ENCODE peak calls at places on chromosome 2, in eight cellular contexts. One of them, this sample, is unnamed.

GRCh38 chr2:23541453-23542334 is 156.7 kb downstream of the KLHL29 start:
- DNase-seq in prostate gland: no peak
- DNase-seq in A549: no peak
- DNase-seq in spleen: no peak
- DNase-seq in cardiac muscle cell: no peak
- DNase-seq in AG10803: peak; percentile 61
- DNase-seq in WERI-Rb-1: peak; percentile 88
- DNase-seq in GM23248: peak; percentile 49
- DNase-seq in this sample: no peak

GRCh38 chr2:67938053-67938452 is 124.8 kb downstream of the C1D start:
- DNase-seq in prostate gland: no peak
- DNase-seq in A549: no peak
- DNase-seq in spleen: no peak
- DNase-seq in cardiac muscle cell: no peak
- DNase-seq in AG10803: peak; percentile 59
- DNase-seq in WERI-Rb-1: no peak
- DNase-seq in GM23248: no peak
- DNase-seq in this sample: no peak

GRCh38 chr2:135473567-135473966 is 57.5 kb downstream of the ZRANB3 start:
- DNase-seq in prostate gland: no peak
- DNase-seq in A549: peak; percentile 3
- DNase-seq in spleen: no peak
- DNase-seq in cardiac muscle cell: peak; percentile 49
- DNase-seq in AG10803: peak; percentile 19
- DNase-seq in WERI-Rb-1: peak; percentile 16
- DNase-seq in GM23248: peak; percentile 34
- DNase-seq in this sample: no peak

GRCh38 chr2:167652401-167652800 is 595.0 kb downstream of the STK39 start:
- DNase-seq in prostate gland: no peak
- DNase-seq in A549: no peak
- DNase-seq in spleen: no peak
- DNase-seq in cardiac muscle cell: no peak
- DNase-seq in AG10803: no peak
- DNase-seq in WERI-Rb-1: no peak
- DNase-seq in GM23248: no peak
- DNase-seq in this sample: no peak

GRCh38 chr2:177231270-177231669 is 18.7 kb downstream of the HNRNPA3 start:
- DNase-seq in prostate gland: no peak
- DNase-seq in A549: no peak
- DNase-seq in spleen: no peak
- DNase-seq in cardiac muscle cell: no peak
- DNase-seq in AG10803: no peak
- DNase-seq in WERI-Rb-1: no peak
- DNase-seq in GM23248: no peak
- DNase-seq in this sample: no peak

GRCh38 chr2:226673314-226673723 is 126.3 kb downstream of the IRS1 start:
- DNase-seq in prostate gland: no peak
- DNase-seq in A549: no peak
- DNase-seq in spleen: no peak
- DNase-seq in cardiac muscle cell: peak; percentile 38
- DNase-seq in AG10803: peak; percentile 81
- DNase-seq in WERI-Rb-1: no peak
- DNase-seq in GM23248: peak; percentile 95
- DNase-seq in this sample: no peak

GRCh38 chr2:119702203-119702917 is 23.4 kb downstream of the TMEM177 start:
- DNase-seq in prostate gland: no peak
- DNase-seq in A549: no peak
- DNase-seq in spleen: no peak
- DNase-seq in cardiac muscle cell: no peak
- DNase-seq in AG10803: no peak
- DNase-seq in WERI-Rb-1: no peak
- DNase-seq in GM23248: no peak
- DNase-seq in this sample: no peak

GRCh38 chr2:17736989-17737388 is 16.6 kb downstream of the SMC6 start:
- DNase-seq in prostate gland: no peak
- DNase-seq in A549: no peak
- DNase-seq in spleen: no peak
- DNase-seq in cardiac muscle cell: no peak
- DNase-seq in AG10803: peak; percentile 86
- DNase-seq in WERI-Rb-1: no peak
- DNase-seq in GM23248: peak; percentile 73
- DNase-seq in this sample: no peak

GRCh38 chr2:41717883-41718282 is 329.9 kb upstream of the PKDCC start:
- DNase-seq in prostate gland: no peak
- DNase-seq in A549: no peak
- DNase-seq in spleen: no peak
- DNase-seq in cardiac muscle cell: no peak
- DNase-seq in AG10803: no peak
- DNase-seq in WERI-Rb-1: no peak
- DNase-seq in GM23248: no peak
- DNase-seq in this sample: no peak

GRCh38 chr2:13015941-13016340 is 299.2 kb downstream of the TRIB2 start:
- DNase-seq in prostate gland: no peak
- DNase-seq in A549: no peak
- DNase-seq in spleen: no peak
- DNase-seq in cardiac muscle cell: no peak
- DNase-seq in AG10803: no peak
- DNase-seq in WERI-Rb-1: no peak
- DNase-seq in GM23248: no peak
- DNase-seq in this sample: no peak

GRCh38 chr2:9508934-9509333 is 34.6 kb downstream of the IAH1 start:
- DNase-seq in prostate gland: no peak
- DNase-seq in A549: no peak
- DNase-seq in spleen: no peak
- DNase-seq in cardiac muscle cell: peak; percentile 48
- DNase-seq in AG10803: no peak
- DNase-seq in WERI-Rb-1: no peak
- DNase-seq in GM23248: no peak
- DNase-seq in this sample: no peak

GRCh38 chr2:119469661-119470297 is 38.1 kb downstream of the TMEM37 start:
- DNase-seq in prostate gland: no peak
- DNase-seq in A549: no peak
- DNase-seq in spleen: no peak
- DNase-seq in cardiac muscle cell: no peak
- DNase-seq in AG10803: no peak
- DNase-seq in WERI-Rb-1: no peak
- DNase-seq in GM23248: no peak
- DNase-seq in this sample: no peak

GRCh38 chr2:21944536-21944935 is 820.8 kb downstream of the TDRD15 start:
- DNase-seq in prostate gland: no peak
- DNase-seq in A549: no peak
- DNase-seq in spleen: no peak
- DNase-seq in cardiac muscle cell: no peak
- DNase-seq in AG10803: no peak
- DNase-seq in WERI-Rb-1: no peak
- DNase-seq in GM23248: no peak
- DNase-seq in this sample: no peak

GRCh38 chr2:234534515-234534914 is 37.6 kb upstream of the ARL4C start:
- DNase-seq in prostate gland: no peak
- DNase-seq in A549: no peak
- DNase-seq in spleen: no peak
- DNase-seq in cardiac muscle cell: no peak
- DNase-seq in AG10803: no peak
- DNase-seq in WERI-Rb-1: no peak
- DNase-seq in GM23248: no peak
- DNase-seq in this sample: no peak

DNA sequence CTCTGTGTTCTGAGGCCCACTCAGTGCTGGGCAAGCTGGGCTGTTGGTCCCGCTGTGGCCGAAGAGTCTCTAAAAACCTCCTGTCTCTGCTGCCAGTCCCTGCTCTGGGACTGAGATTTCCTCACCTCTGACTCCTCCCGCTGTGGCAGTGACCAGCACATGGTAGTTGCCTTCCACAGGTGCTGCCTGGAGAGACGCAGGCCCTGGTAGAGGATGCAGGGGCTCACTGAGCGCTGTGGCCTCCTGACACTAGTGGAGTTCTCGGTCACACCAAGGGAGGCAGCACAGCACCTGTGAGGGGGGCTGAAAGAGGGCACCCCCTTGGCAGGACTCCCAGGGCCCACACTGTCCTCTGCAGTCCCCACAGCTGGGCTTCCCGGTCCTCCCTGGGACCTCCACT is 3.8 kb upstream of the ASB1 start:
- DNase-seq in prostate gland: no peak
- DNase-seq in A549: no peak
- DNase-seq in spleen: no peak
- DNase-seq in cardiac muscle cell: no peak
- DNase-seq in AG10803: no peak
- DNase-seq in WERI-Rb-1: no peak
- DNase-seq in GM23248: no peak
- DNase-seq in this sample: no peak
- H3K4me3 ChIP-seq in prostate gland: no peak overlapping the region
- H3K4me3 ChIP-seq in A549: no peak overlapping the region
- H3K4me3 ChIP-seq in spleen: no peak overlapping the region
- H3K4me3 ChIP-seq in cardiac muscle cell: no peak overlapping the region
- H3K4me3 ChIP-seq in AG10803: no peak overlapping the region
- H3K4me3 ChIP-seq in WERI-Rb-1: no peak overlapping the region
- H3K4me3 ChIP-seq in GM23248: no peak overlapping the region
- H3K4me3 ChIP-seq in this sample: no peak overlapping the region

GRCh38 chr2:158194229-158194628 is 92.6 kb downstream of the UPP2 start:
- DNase-seq in prostate gland: no peak
- DNase-seq in A549: no peak
- DNase-seq in spleen: no peak
- DNase-seq in cardiac muscle cell: no peak
- DNase-seq in AG10803: no peak
- DNase-seq in WERI-Rb-1: no peak
- DNase-seq in GM23248: no peak
- DNase-seq in this sample: no peak

GRCh38 chr2:158192515-158193234 is 91.0 kb downstream of the UPP2 start:
- DNase-seq in prostate gland: no peak
- DNase-seq in A549: no peak
- DNase-seq in spleen: no peak
- DNase-seq in cardiac muscle cell: no peak
- DNase-seq in AG10803: no peak
- DNase-seq in WERI-Rb-1: no peak
- DNase-seq in GM23248: no peak
- DNase-seq in this sample: no peak

GRCh38 chr2:158191076-158191566 is 89.4 kb downstream of the UPP2 start:
- DNase-seq in prostate gland: no peak
- DNase-seq in A549: no peak
- DNase-seq in spleen: no peak
- DNase-seq in cardiac muscle cell: no peak
- DNase-seq in AG10803: no peak
- DNase-seq in WERI-Rb-1: no peak
- DNase-seq in GM23248: peak; percentile 10
- DNase-seq in this sample: no peak

GRCh38 chr2:158189526-158189925 is 87.8 kb downstream of the UPP2 start:
- DNase-seq in prostate gland: no peak
- DNase-seq in A549: no peak
- DNase-seq in spleen: no peak
- DNase-seq in cardiac muscle cell: no peak
- DNase-seq in AG10803: no peak
- DNase-seq in WERI-Rb-1: no peak
- DNase-seq in GM23248: no peak
- DNase-seq in this sample: no peak

DNA sequence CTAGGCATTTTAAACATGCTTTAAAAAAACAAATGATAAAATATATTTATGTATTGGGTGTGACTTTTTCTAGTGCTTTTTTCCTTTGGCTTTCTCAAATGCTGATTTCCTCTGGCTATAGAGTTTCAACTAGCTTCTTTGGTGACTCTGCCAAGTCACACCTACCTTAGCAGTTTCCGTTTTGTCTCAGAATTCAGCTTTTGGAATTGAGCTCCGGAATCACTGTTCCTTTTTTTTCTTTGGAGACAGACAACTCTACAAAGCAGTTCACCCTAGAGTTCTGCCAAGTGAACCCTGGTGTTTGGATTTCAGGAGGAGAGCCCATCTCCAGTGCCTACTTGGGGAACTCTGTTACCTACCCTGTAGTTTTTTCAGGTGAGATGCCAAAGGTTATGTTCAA is 89.9 kb downstream of the UPP2 start:
- DNase-seq in prostate gland: no peak
- DNase-seq in A549: no peak
- DNase-seq in spleen: no peak
- DNase-seq in cardiac muscle cell: no peak
- DNase-seq in AG10803: no peak
- DNase-seq in WERI-Rb-1: no peak
- DNase-seq in GM23248: no peak
- DNase-seq in this sample: no peak
- H3K4me3 ChIP-seq in prostate gland: no peak overlapping the region
- H3K4me3 ChIP-seq in A549: no peak overlapping the region
- H3K4me3 ChIP-seq in spleen: no peak overlapping the region
- H3K4me3 ChIP-seq in cardiac muscle cell: no peak overlapping the region
- H3K4me3 ChIP-seq in AG10803: no peak overlapping the region
- H3K4me3 ChIP-seq in WERI-Rb-1: no peak overlapping the region
- H3K4me3 ChIP-seq in GM23248: peak overlapping the region; percentile 39
- H3K4me3 ChIP-seq in this sample: peak overlapping the region; percentile 59

GRCh38 chr2:39373403-39373802 is 63.7 kb downstream of the MAP4K3 start:
- DNase-seq in prostate gland: no peak
- DNase-seq in A549: no peak
- DNase-seq in spleen: no peak
- DNase-seq in cardiac muscle cell: no peak
- DNase-seq in AG10803: no peak
- DNase-seq in WERI-Rb-1: no peak
- DNase-seq in GM23248: no peak
- DNase-seq in this sample: no peak

GRCh38 chr2:39370101-39370500 is 67.0 kb downstream of the MAP4K3 start:
- DNase-seq in prostate gland: no peak
- DNase-seq in A549: no peak
- DNase-seq in spleen: no peak
- DNase-seq in cardiac muscle cell: no peak
- DNase-seq in AG10803: no peak
- DNase-seq in WERI-Rb-1: no peak
- DNase-seq in GM23248: peak; percentile 10
- DNase-seq in this sample: no peak

GRCh38 chr2:39362595-39362994 is 74.5 kb downstream of the MAP4K3 start:
- DNase-seq in prostate gland: no peak
- DNase-seq in A549: no peak
- DNase-seq in spleen: no peak
- DNase-seq in cardiac muscle cell: no peak
- DNase-seq in AG10803: no peak
- DNase-seq in WERI-Rb-1: no peak
- DNase-seq in GM23248: no peak
- DNase-seq in this sample: no peak

GRCh38 chr2:39368846-39369245 is 68.2 kb downstream of the MAP4K3 start:
- DNase-seq in prostate gland: no peak
- DNase-seq in A549: no peak
- DNase-seq in spleen: no peak
- DNase-seq in cardiac muscle cell: no peak
- DNase-seq in AG10803: no peak
- DNase-seq in WERI-Rb-1: no peak
- DNase-seq in GM23248: no peak
- DNase-seq in this sample: no peak

GRCh38 chr2:39368376-39368775 is 68.7 kb downstream of the MAP4K3 start:
- DNase-seq in prostate gland: no peak
- DNase-seq in A549: no peak
- DNase-seq in spleen: no peak
- DNase-seq in cardiac muscle cell: no peak
- DNase-seq in AG10803: no peak
- DNase-seq in WERI-Rb-1: no peak
- DNase-seq in GM23248: no peak
- DNase-seq in this sample: no peak
- H3K4me3 ChIP-seq in prostate gland: no peak overlapping the region
- H3K4me3 ChIP-seq in A549: no peak overlapping the region
- H3K4me3 ChIP-seq in spleen: no peak overlapping the region
- H3K4me3 ChIP-seq in cardiac muscle cell: no peak overlapping the region
- H3K4me3 ChIP-seq in AG10803: no peak overlapping the region
- H3K4me3 ChIP-seq in WERI-Rb-1: no peak overlapping the region
- H3K4me3 ChIP-seq in GM23248: no peak overlapping the region
- H3K4me3 ChIP-seq in this sample: no peak overlapping the region

DNA sequence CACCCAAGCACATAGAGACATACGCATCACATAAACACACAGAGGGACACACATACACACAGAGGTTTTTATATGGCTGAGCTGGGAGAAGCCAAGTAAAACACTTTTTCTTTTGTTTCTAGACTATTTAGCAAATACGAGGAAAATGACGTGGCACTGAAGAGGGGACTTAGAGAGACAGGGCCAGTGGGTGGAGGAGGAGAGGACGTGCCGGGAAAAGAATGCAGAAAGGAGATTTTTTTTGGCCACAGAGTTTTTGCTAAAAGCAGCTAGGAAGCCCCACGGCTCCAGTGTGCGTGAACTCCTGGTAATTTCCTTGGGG is 168.5 kb upstream of the KLF7 start:
- DNase-seq in prostate gland: no peak
- DNase-seq in A549: no peak
- DNase-seq in spleen: no peak
- DNase-seq in cardiac muscle cell: no peak
- DNase-seq in AG10803: no peak
- DNase-seq in WERI-Rb-1: no peak
- DNase-seq in GM23248: no peak
- DNase-seq in this sample: no peak
- H3K4me3 ChIP-seq in prostate gland: no peak overlapping the region
- H3K4me3 ChIP-seq in A549: peak overlapping the region; percentile 19
- H3K4me3 ChIP-seq in spleen: no peak overlapping the region
- H3K4me3 ChIP-seq in cardiac muscle cell: no peak overlapping the region
- H3K4me3 ChIP-seq in AG10803: peak overlapping the region; percentile 55
- H3K4me3 ChIP-seq in WERI-Rb-1: no peak overlapping the region
- H3K4me3 ChIP-seq in GM23248: peak overlapping the region; percentile 68
- H3K4me3 ChIP-seq in this sample: peak overlapping the region; percentile 36

This sample was measured in kidney.